ENCODE peak calls at places on chromosomes 5 and 9, in nine cellular contexts. One of them, this sample, is unnamed.

GRCh38 chr9:136059851-136060670 is 35.0 kb downstream of the NACC2 start:
- DNase-seq in GM19239: peak; percentile 4
- DNase-seq in posterior cingulate gyrus: no peak
- DNase-seq in lower leg skin: no peak
- DNase-seq in activated T-cell treated with anti-CD3 and anti-CD28 coated beads, Interleukin-2, amount 50 U/mL, for 72 hours: no peak
- DNase-seq in astrocyte of the spinal cord: peak; percentile 72
- DNase-seq in HuH-7.5: no peak
- DNase-seq in activated CD8-positive, alpha-beta memory T cell treated with anti-CD3 and anti-CD28 coated beads for 4 hours: no peak
- DNase-seq in SK-N-MC: peak; percentile 70
- DNase-seq in this sample: no peak

GRCh38 chr5:56003179-56003578 is 8.4 kb upstream of the IL6ST start:
- DNase-seq in activated T-cell treated with anti-CD3 and anti-CD28 coated beads, Interleukin-2, amount 50 U/mL, for 72 hours: no peak
- DNase-seq in HuH-7.5: peak; percentile 55
- DNase-seq in posterior cingulate gyrus: no peak
- DNase-seq in GM19239: no peak
- DNase-seq in activated CD8-positive, alpha-beta memory T cell treated with anti-CD3 and anti-CD28 coated beads for 4 hours: no peak
- DNase-seq in astrocyte of the spinal cord: peak; percentile 42
- DNase-seq in SK-N-MC: no peak
- DNase-seq in lower leg skin: no peak
- DNase-seq in this sample: no peak

GRCh38 chr5:149561848-149562247 is 10.6 kb upstream of the CSNK1A1 start:
- DNase-seq in SK-N-MC: no peak
- DNase-seq in activated CD8-positive, alpha-beta memory T cell treated with anti-CD3 and anti-CD28 coated beads for 4 hours: no peak
- DNase-seq in posterior cingulate gyrus: no peak
- DNase-seq in activated T-cell treated with anti-CD3 and anti-CD28 coated beads, Interleukin-2, amount 50 U/mL, for 72 hours: no peak
- DNase-seq in GM19239: no peak
- DNase-seq in lower leg skin: no peak
- DNase-seq in HuH-7.5: no peak
- DNase-seq in astrocyte of the spinal cord: peak; percentile 97
- DNase-seq in this sample: no peak

GRCh38 chr5:78269088-78269703 is 25.3 kb downstream of the AP3B1 start:
- DNase-seq in GM19239: no peak
- DNase-seq in activated CD8-positive, alpha-beta memory T cell treated with anti-CD3 and anti-CD28 coated beads for 4 hours: no peak
- DNase-seq in lower leg skin: no peak
- DNase-seq in HuH-7.5: no peak
- DNase-seq in astrocyte of the spinal cord: peak; percentile 28
- DNase-seq in posterior cingulate gyrus: no peak
- DNase-seq in SK-N-MC: no peak
- DNase-seq in activated T-cell treated with anti-CD3 and anti-CD28 coated beads, Interleukin-2, amount 50 U/mL, for 72 hours: no peak
- DNase-seq in this sample: no peak

GRCh38 chr5:32173394-32174010 is 617 bp downstream of the GOLPH3 start:
- DNase-seq in astrocyte of the spinal cord: no peak
- DNase-seq in SK-N-MC: no peak
- DNase-seq in GM19239: peak; percentile 24
- DNase-seq in activated CD8-positive, alpha-beta memory T cell treated with anti-CD3 and anti-CD28 coated beads for 4 hours: no peak
- DNase-seq in posterior cingulate gyrus: peak; percentile 40
- DNase-seq in HuH-7.5: peak; percentile 43
- DNase-seq in lower leg skin: peak; percentile 46
- DNase-seq in activated T-cell treated with anti-CD3 and anti-CD28 coated beads, Interleukin-2, amount 50 U/mL, for 72 hours: peak; percentile 56
- DNase-seq in this sample: peak; percentile 83

GRCh38 chr9:134214395-134214765 is 50.0 kb upstream of the RNU6ATAC start:
- DNase-seq in lower leg skin: no peak
- DNase-seq in activated T-cell treated with anti-CD3 and anti-CD28 coated beads, Interleukin-2, amount 50 U/mL, for 72 hours: no peak
- DNase-seq in activated CD8-positive, alpha-beta memory T cell treated with anti-CD3 and anti-CD28 coated beads for 4 hours: no peak
- DNase-seq in SK-N-MC: no peak
- DNase-seq in astrocyte of the spinal cord: no peak
- DNase-seq in HuH-7.5: no peak
- DNase-seq in GM19239: no peak
- DNase-seq in posterior cingulate gyrus: peak; percentile 14
- DNase-seq in this sample: no peak

GRCh38 chr9:19379697-19380046 is 364 bp downstream of the RPS6 start:
- DNase-seq in GM19239: peak; percentile 2
- DNase-seq in posterior cingulate gyrus: no peak
- DNase-seq in activated CD8-positive, alpha-beta memory T cell treated with anti-CD3 and anti-CD28 coated beads for 4 hours: peak; percentile 9
- DNase-seq in HuH-7.5: no peak
- DNase-seq in SK-N-MC: no peak
- DNase-seq in lower leg skin: no peak
- DNase-seq in activated T-cell treated with anti-CD3 and anti-CD28 coated beads, Interleukin-2, amount 50 U/mL, for 72 hours: no peak
- DNase-seq in astrocyte of the spinal cord: no peak
- DNase-seq in this sample: peak; percentile 51

GRCh38 chr5:23332650-23333251 is 174.7 kb upstream of the PRDM9 start:
- DNase-seq in GM19239: no peak
- DNase-seq in activated CD8-positive, alpha-beta memory T cell treated with anti-CD3 and anti-CD28 coated beads for 4 hours: no peak
- DNase-seq in activated T-cell treated with anti-CD3 and anti-CD28 coated beads, Interleukin-2, amount 50 U/mL, for 72 hours: no peak
- DNase-seq in SK-N-MC: no peak
- DNase-seq in HuH-7.5: peak; percentile 5
- DNase-seq in posterior cingulate gyrus: no peak
- DNase-seq in astrocyte of the spinal cord: peak; percentile 7
- DNase-seq in lower leg skin: no peak
- DNase-seq in this sample: no peak

This sample was measured in NCI-H774.